ENCODE peak calls at places on chromosome 1, in six cellular contexts. P is HT1080; Z is endodermal cell; C is NCI-H1417; R is stimulated activated CD4-positive, alpha-beta T cell treated with anti-CD3 and anti-CD28 coated beads, Interleukin-12 subunit alpha, Interleukin-12 subunit beta, amount 100 ng/mL, for 48 hours; B is cardiac fibroblast. O is an unnamed sample.

GRCh38 chr1:151516031-151516511 is 4.9 kb downstream of the CGN start:
- DNase-seq in P (no peak), Z (peak; percentile 89), C (no peak), R (no peak), B (no peak), O (no peak)

GRCh38 chr1:115706774-115707425 is 61.6 kb downstream of the CASQ2 start:
- DNase-seq in P (peak; percentile 38), Z (peak; percentile 73), C (peak; percentile 18), R (peak; percentile 3), B (peak; percentile 70), O (peak; percentile 53)

GRCh38 chr1:23394664-23395063 is 25.0 kb upstream of the ZNF436 start:
- DNase-seq in P (peak; percentile 78), Z (peak; percentile 84), C (no peak), R (no peak), B (peak; percentile 67), O (no peak)

GRCh38 chr1:248821101-248821500 is 4.6 kb downstream of the SH3BP5L start:
- DNase-seq in P (peak; percentile 89), Z (no peak), C (no peak), R (no peak), B (peak; percentile 92), O (no peak)

GRCh38 chr1:31095298-31095981 is 29.9 kb upstream of the PUM1 start:
- DNase-seq in P (peak; percentile 47), Z (no peak), C (no peak), R (no peak), B (peak; percentile 69), O (no peak)

GRCh38 chr1:196324345-196324744 is 283.9 kb downstream of the KCNT2 start:
- DNase-seq in P (no peak), Z (no peak), C (no peak), R (no peak), B (no peak), O (no peak)

GRCh38 chr1:220786057-220786336 is 716 bp upstream of the MTARC1 start:
- DNase-seq in P (no peak), Z (no peak), C (no peak), R (no peak), B (no peak), O (no peak)

GRCh38 chr1:40312238-40313205 is 4.6 kb downstream of the COL9A2 start:
- DNase-seq in P (no peak), Z (no peak), C (no peak), R (no peak), B (peak; percentile 7), O (no peak)

GRCh38 chr1:209398330-209398991 is 185.1 kb upstream of the CAMK1G start:
- DNase-seq in P (peak; percentile 92), Z (peak; percentile 85), C (no peak), R (no peak), B (peak; percentile 95), O (no peak)

GRCh38 chr1:95407146-95407863 is 173.3 kb downstream of the RWDD3 start:
- DNase-seq in P (no peak), Z (peak; percentile 58), C (no peak), R (no peak), B (no peak), O (peak; percentile 54)

GRCh38 chr1:75083848-75084514 is 50.2 kb upstream of the LHX8 start:
- DNase-seq in P (peak; percentile 72), Z (no peak), C (no peak), R (no peak), B (no peak), O (no peak)

GRCh38 chr1:65952692-65953091 is 160.0 kb downstream of the PDE4B start:
- DNase-seq in P (peak; percentile 24), Z (no peak), C (no peak), R (no peak), B (peak; percentile 24), O (no peak)